ENCODE peak calls at places on chromosomes 5 and 9, in four cellular contexts. T is HFFc6, M is cardiac muscle cell, R is breast epithelium. L is an unnamed sample.

GRCh38 chr5:86101966-86102365 is 515.8 kb upstream of the COX7C start:
- DNase-seq in T (no peak), M (no peak), R (no peak), L (no peak)

GRCh38 chr9:68507098-68507795 is 33.4 kb downstream of the TMEM252 start:
- DNase-seq in T (peak), M (peak), R (no peak), L (no peak)

GRCh38 chr5:179275381-179275878 is 69.8 kb downstream of the ADAMTS2 start:
- DNase-seq in T (peak), M (no peak), R (no peak), L (no peak)

GRCh38 chr5:134932508-134932907 is 27.6 kb downstream of the PCBD2 start:
- DNase-seq in T (no peak), M (no peak), R (no peak), L (no peak)

GRCh38 chr5:151139646-151140045 is 17.9 kb downstream of the ANXA6 start:
- DNase-seq in T (no peak), M (no peak), R (no peak), L (no peak)

GRCh38 chr5:5318426-5319205 is 103.9 kb upstream of the ICE1 start:
- DNase-seq in T (no peak), M (no peak), R (no peak), L (peak)

GRCh38 chr5:171720086-171720485 is 65.5 kb upstream of the SMIM23 start:
- DNase-seq in T (no peak), M (no peak), R (no peak), L (no peak)

GRCh38 chr9:120438111-120438510 is 141.9 kb downstream of the CDK5RAP2 start:
- DNase-seq in T (no peak), M (peak), R (no peak), L (no peak)

GRCh38 chr9:7879551-7880245 is 80.1 kb upstream of the DMAC1 start:
- DNase-seq in T (no peak), M (no peak), R (no peak), L (peak)

GRCh38 chr5:16930487-16930886 is 5.6 kb downstream of the MYO10 start:
- DNase-seq in T (no peak), M (no peak), R (no peak), L (no peak)

GRCh38 chr5:157820593-157821252 is 38.2 kb downstream of the CLINT1 start:
- DNase-seq in T (no peak), M (peak), R (no peak), L (no peak)

GRCh38 chr5:168268949-168269943 is 22.2 kb upstream of the WWC1 start:
- DNase-seq in T (peak), M (peak), R (peak), L (peak)

GRCh38 chr9:86783884-86784283 is 163.4 kb downstream of the GAS1 start:
- DNase-seq in T (peak), M (peak), R (no peak), L (no peak)

GRCh38 chr5:110441035-110441434 is 285.4 kb downstream of the TMEM232 start:
- DNase-seq in T (no peak), M (peak), R (no peak), L (no peak)

GRCh38 chr5:125412561-125413535 is 666.4 kb upstream of the ZNF608 start:
- DNase-seq in T (peak), M (peak), R (peak), L (no peak)

GRCh38 chr5:110092955-110093785 is 403.4 kb downstream of the MAN2A1 start:
- DNase-seq in T (no peak), M (peak), R (no peak), L (no peak)

GRCh38 chr9:18544456-18544855 is 70.5 kb downstream of the ADAMTSL1 start:
- DNase-seq in T (no peak), M (no peak), R (no peak), L (no peak)

GRCh38 chr5:22835630-22836029 is 17.5 kb downstream of the CDH12 start:
- DNase-seq in T (no peak), M (no peak), R (no peak), L (no peak)

GRCh38 chr5:145463634-145464033 is 371.5 kb downstream of the PRELID2 start:
- DNase-seq in T (no peak), M (peak), R (no peak), L (no peak)

DNA sequence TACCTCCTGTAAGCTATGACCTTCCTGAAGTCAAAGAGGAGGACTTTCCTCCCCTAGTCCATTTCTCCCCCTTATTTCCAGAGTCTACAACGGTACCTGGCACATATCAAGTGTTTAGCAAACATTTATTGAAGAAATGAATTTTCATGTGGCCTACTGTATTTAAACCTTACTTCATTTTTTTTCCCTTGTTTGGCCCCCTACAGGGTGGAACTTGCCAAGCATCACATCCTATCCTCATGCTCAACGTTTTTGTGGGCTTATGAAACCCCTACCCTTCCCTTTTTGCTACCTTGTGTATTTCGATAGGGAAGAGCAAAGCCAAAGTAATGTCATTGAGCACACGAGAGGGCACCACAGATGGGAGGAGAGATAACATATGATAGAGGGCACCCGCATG is 1857.8 kb upstream of the WWC1 start:
- DNase-seq in T (no peak), M (no peak), R (no peak), L (no peak)
- TF ChIP-seq CTCF in T (peak), M (no peak), R (no peak), L (no peak)

DNA sequence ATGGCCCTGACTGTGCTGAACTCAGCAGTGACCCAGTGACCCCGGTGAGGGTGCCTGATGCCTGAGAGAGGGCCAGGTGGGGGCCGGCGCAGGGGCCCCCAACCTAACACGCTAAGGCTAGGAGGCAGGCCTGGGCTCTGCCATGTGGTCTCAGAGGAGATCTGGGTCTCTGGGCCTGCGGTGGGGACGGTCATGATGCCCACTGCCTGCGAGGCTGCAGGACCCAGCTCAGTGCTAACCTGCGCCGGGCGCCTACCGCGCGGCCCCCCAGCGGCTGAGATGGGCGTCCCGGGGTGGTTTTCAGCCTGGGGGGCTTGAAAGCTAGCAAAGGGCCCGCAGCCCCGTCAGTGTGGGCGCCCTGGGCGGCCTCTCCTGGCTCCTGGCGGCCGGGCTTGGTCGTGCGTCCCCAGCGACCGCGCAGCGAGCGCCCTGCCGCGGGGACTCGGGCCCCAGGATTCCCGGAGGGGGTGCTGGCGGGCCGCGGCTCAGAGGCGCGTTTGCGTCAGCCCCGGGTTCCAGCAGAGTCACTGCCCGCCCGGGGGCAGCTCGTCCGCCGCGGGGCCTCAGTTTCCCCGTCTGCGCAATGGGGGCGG is 2.5 kb downstream of the EGFL7 start:
- DNase-seq in T (no peak), M (peak), R (no peak), L (peak)
- TF ChIP-seq CTCF in T (peak), M (peak), R (no peak), L (no peak)

DNA sequence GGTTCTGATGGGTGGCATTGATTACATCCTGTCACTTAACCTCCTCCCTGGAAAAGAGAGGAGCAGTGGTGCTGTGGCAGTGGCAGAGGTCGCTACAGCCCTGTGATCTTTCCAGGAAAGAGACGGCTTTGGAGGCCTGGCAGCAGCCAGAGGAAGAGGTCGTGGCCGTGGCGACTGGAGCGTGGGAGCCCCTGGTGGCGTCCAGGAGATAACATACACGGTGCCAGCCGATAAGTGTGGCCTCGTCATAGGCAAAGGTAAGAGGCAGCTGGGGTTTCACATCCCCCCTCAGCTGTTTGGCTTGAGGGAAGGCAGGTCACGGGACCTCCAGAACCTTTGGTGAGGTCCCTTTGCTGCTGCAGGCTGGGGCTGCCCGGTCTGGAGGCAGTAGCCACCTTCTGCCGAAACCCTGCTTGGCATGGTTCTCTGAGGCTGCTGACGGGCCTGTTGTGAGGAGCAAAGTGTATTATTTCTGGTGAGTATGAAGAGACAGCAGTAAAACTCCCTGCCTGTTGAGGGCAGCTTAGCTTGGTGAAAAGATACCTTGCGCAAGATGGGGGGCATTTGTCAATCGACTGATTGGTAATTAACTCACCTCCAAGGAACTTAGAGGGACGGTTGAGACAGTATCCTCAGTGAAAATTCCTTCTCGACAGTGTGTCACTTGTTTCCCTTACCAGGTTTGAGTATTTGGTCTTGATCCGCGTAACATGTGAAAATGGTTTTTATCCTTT is 38.0 kb upstream of the PRDM12 start:
- DNase-seq in T (no peak), M (no peak), R (no peak), L (no peak)
- TF ChIP-seq CTCF in T (peak), M (no peak), R (no peak), L (no peak)

GRCh38 chr9:114505187-114506081 is at the start of gene WHRN:
- DNase-seq in T (peak), M (peak), R (peak), L (peak)

GRCh38 chr9:114506082-114506390 is 763 bp upstream of the WHRN start:
- DNase-seq in T (no peak), M (no peak), R (no peak), L (no peak)

GRCh38 chr9:114503522-114504340 is 1.5 kb downstream of the WHRN start:
- DNase-seq in T (no peak), M (no peak), R (no peak), L (no peak)

GRCh38 chr9:114504341-114505186 is 709 bp downstream of the WHRN start:
- DNase-seq in T (no peak), M (peak), R (peak), L (peak)

DNA sequence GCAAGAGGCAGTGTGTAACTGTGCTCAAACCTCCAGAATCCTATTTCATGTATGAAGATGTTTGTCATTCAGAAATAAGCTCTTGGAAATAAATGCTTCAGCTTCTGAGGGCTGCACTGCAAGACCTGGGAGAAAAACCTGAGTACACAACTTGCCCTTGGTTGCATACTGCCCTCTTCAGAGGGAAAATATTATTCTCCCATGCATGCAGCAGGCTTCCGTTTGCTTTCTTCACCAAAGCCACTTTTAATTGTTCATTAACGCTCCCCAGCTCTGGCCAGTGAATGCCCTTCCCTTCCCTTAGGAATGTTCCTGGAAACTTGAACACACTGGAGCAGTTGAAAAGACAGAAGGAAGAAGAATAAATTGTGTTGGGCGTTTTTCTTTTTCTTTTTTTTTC is 2.5 kb upstream of the WHRN start:
- DNase-seq in T (peak), M (peak), R (no peak), L (no peak)
- TF ChIP-seq CTCF in T (peak), M (peak), R (peak), L (peak)

GRCh38 chr5:136809382-136809781 is 444.0 kb upstream of the TRPC7 start:
- DNase-seq in T (no peak), M (no peak), R (no peak), L (no peak)

GRCh38 chr5:136802382-136802781 is 437.0 kb upstream of the TRPC7 start:
- DNase-seq in T (peak), M (peak), R (no peak), L (no peak)

GRCh38 chr5:136808756-136809155 is 443.4 kb upstream of the TRPC7 start:
- DNase-seq in T (no peak), M (no peak), R (no peak), L (no peak)

GRCh38 chr5:136810198-136810823 is 445.0 kb upstream of the TRPC7 start:
- DNase-seq in T (peak), M (peak), R (no peak), L (no peak)

GRCh38 chr5:136805466-136805865 is 440.1 kb upstream of the TRPC7 start:
- DNase-seq in T (no peak), M (no peak), R (no peak), L (no peak)
- TF ChIP-seq CTCF in T (peak), M (no peak), R (no peak), L (no peak)

DNA sequence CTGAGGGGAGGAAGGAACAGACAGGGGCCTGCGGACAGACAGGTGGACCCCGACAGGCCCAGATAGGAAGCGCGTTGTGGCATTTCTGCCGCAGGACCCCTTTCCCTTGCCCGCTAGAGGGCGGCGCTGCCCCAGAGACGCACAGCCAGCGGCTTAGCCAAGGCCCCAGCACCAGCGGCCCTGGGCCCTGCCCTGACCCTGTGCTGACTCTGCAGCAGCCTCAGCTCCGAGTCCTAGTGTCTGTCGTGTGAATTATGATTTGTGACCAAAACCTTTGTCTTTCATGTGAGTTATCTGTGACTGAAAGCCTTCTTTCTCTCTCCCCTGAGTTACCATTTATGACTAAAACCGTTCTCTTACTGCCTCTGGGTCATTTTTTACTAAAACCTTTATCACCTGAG is 30.8 kb downstream of the TRIP13 start:
- DNase-seq in T (peak), M (peak), R (peak), L (peak)
- TF ChIP-seq CTCF in T (peak), M (peak), R (peak), L (peak)

L was measured in D721Med.